ENCODE peak calls at places on chromosomes 5 and 9, in four cellular contexts. Z is transverse colon, M is HepG2, Q is tibial nerve. V is an unnamed sample.
A peak's percentile ranks its signal among the peaks of the same experiment; 100 is the strongest.

GRCh38 chr5:45507174-45507573 is 189.0 kb downstream of the HCN1 start:
- DNase-seq in M (no peak), Z (no peak), Q (no peak), V (no peak)

GRCh38 chr5:175868348-175868723 is 3.0 kb upstream of the CPLX2 start:
- DNase-seq in Z (no peak), M (no peak), Q (no peak), V (no peak)

GRCh38 chr5:7094626-7095025 is 301.3 kb upstream of the ADCY2 start:
- DNase-seq in M (peak; percentile 6), Z (no peak), Q (no peak), V (no peak)

GRCh38 chr9:133991964-133992779 is at the start of gene VAV2:
- DNase-seq in Q (peak; percentile 30), M (peak; percentile 48), Z (peak; percentile 70), V (peak; percentile 73)

GRCh38 chr9:38154501-38155421 is 85.7 kb upstream of the SHB start:
- DNase-seq in Q (no peak), M (no peak), Z (no peak), V (no peak)

GRCh38 chr5:148558892-148559291 is 95.4 kb downstream of the HTR4 start:
- DNase-seq in M (no peak), Z (no peak), Q (no peak), V (no peak)

GRCh38 chr9:116090030-116090770 is 63.4 kb upstream of the PAPPA start:
- DNase-seq in Q (no peak), M (no peak), Z (no peak), V (no peak)

GRCh38 chr9:105881654-105882349 is 187.5 kb downstream of the TMEM38B start:
- DNase-seq in Q (peak; percentile 73), Z (peak; percentile 61), M (peak; percentile 65), V (peak; percentile 42)

GRCh38 chr5:32709789-32710334 is 1.3 kb upstream of the NPR3 start:
- DNase-seq in Z (peak; percentile 69), M (peak; percentile 41), Q (peak; percentile 80), V (peak; percentile 53)

GRCh38 chr5:2334686-2335085 is 416.8 kb downstream of the IRX2 start:
- DNase-seq in Z (no peak), M (no peak), Q (no peak), V (no peak)

GRCh38 chr9:2241461-2241874 is 226.3 kb downstream of the SMARCA2 start:
- DNase-seq in M (no peak), Q (peak; percentile 14), Z (no peak), V (no peak)

GRCh38 chr5:109654455-109654854 is 35.3 kb upstream of the MAN2A1 start:
- DNase-seq in M (no peak), Z (no peak), Q (no peak), V (no peak)

GRCh38 chr5:168471785-168472184 is 14.5 kb upstream of the RARS1 start:
- DNase-seq in Q (no peak), Z (no peak), M (no peak), V (no peak)

GRCh38 chr5:68433921-68434879 is 218.6 kb downstream of the PIK3R1 start:
- DNase-seq in Q (peak; percentile 47), M (peak; percentile 70), Z (peak; percentile 71), V (peak; percentile 86)

GRCh38 chr5:89117131-89117644 is 234.2 kb upstream of the MEF2C start:
- DNase-seq in Q (no peak), M (no peak), Z (peak; percentile 57), V (no peak)

GRCh38 chr9:27247756-27248155 is 49.2 kb downstream of the EQTN start:
- DNase-seq in Z (peak; percentile 36), Q (peak; percentile 28), M (peak; percentile 28), V (no peak)

GRCh38 chr5:139394654-139395566 is at the start of gene PROB1:
- DNase-seq in M (no peak), Z (no peak), Q (no peak), V (peak; percentile 88)

GRCh38 chr9:99822096-99822595 is 461 bp downstream of the NR4A3 start:
- DNase-seq in M (no peak), Z (peak; percentile 52), Q (no peak), V (peak; percentile 40)

GRCh38 chr9:9729082-9729481 is 883.7 kb downstream of the PTPRD start:
- DNase-seq in M (no peak), Z (no peak), Q (no peak), V (no peak)

GRCh38 chr5:6424110-6424659 is 24.5 kb upstream of the UBE2QL1 start:
- DNase-seq in Z (no peak), Q (no peak), M (no peak), V (no peak)

GRCh38 chr9:79060726-79061125 is 511.0 kb upstream of the TLE4 start:
- DNase-seq in Q (no peak), M (no peak), Z (no peak), V (no peak)

GRCh38 chr5:73938280-73938937 is 312.4 kb downstream of the ARHGEF28 start:
- DNase-seq in M (no peak), Q (no peak), Z (no peak), V (no peak)

GRCh38 chr5:84715087-84715486 is 330.4 kb upstream of the EDIL3 start:
- DNase-seq in M (no peak), Q (no peak), Z (no peak), V (no peak)

GRCh38 chr9:22160235-22160634 is 151.1 kb upstream of the CDKN2B start:
- DNase-seq in M (no peak), Z (no peak), Q (no peak), V (no peak)

GRCh38 chr5:112351225-112351624 is 67.9 kb downstream of the EPB41L4A start:
- DNase-seq in Q (no peak), M (no peak), Z (no peak), V (no peak)

GRCh38 chr5:99102073-99102697 is 173.4 kb upstream of the CHD1 start:
- DNase-seq in Q (no peak), Z (no peak), M (no peak), V (no peak)

GRCh38 chr5:39079147-39079546 is 4.9 kb upstream of the RICTOR start:
- DNase-seq in M (no peak), Q (no peak), Z (no peak), V (no peak)

GRCh38 chr5:134714120-134714519 is 24.2 kb upstream of the CAMLG start:
- DNase-seq in Z (no peak), M (no peak), Q (no peak), V (no peak)

GRCh38 chr5:172788771-172789686 is 18.0 kb upstream of the DUSP1 start:
- DNase-seq in Z (peak; percentile 73), Q (peak; percentile 47), M (peak; percentile 85), V (peak; percentile 75)

GRCh38 chr9:81964216-81965171 is 21.2 kb downstream of the SPATA31D3 start:
- DNase-seq in Q (no peak), Z (no peak), M (no peak), V (no peak)

GRCh38 chr5:152942633-152943336 is 537.7 kb upstream of the NMUR2 start:
- DNase-seq in Q (no peak), Z (no peak), M (no peak), V (no peak)

GRCh38 chr5:61624966-61625681 is 293.1 kb downstream of the ZSWIM6 start:
- DNase-seq in Q (no peak), Z (no peak), M (no peak), V (no peak)

GRCh38 chr5:138927979-138928378 is 52.8 kb upstream of the LRRTM2 start:
- DNase-seq in M (peak; percentile 32), Q (no peak), Z (peak; percentile 43), V (peak; percentile 90)

GRCh38 chr9:93254061-93254481 is 70.1 kb downstream of the WNK2 start:
- DNase-seq in Q (no peak), M (no peak), Z (no peak), V (no peak)

GRCh38 chr5:176771102-176771845 is 39.1 kb upstream of the UNC5A start:
- DNase-seq in Z (no peak), Q (no peak), M (no peak), V (no peak)

GRCh38 chr9:76996700-76997099 is 22.8 kb upstream of the FOXB2 start:
- DNase-seq in Q (no peak), M (peak; percentile 12), Z (no peak), V (no peak)
- TF ChIP-seq CTCF in Q (no peak), M (peak; percentile 77), Z (peak; percentile 45), V (no peak)

GRCh38 chr9:128072144-128073021 is 4.4 kb downstream of the SLC25A25 start:
- DNase-seq in Z (peak; percentile 89), M (no peak), Q (peak; percentile 96), V (no peak)
- TF ChIP-seq POLR2A in Z (no peak), M (no peak), Q (no peak), V (no peak)

DNA sequence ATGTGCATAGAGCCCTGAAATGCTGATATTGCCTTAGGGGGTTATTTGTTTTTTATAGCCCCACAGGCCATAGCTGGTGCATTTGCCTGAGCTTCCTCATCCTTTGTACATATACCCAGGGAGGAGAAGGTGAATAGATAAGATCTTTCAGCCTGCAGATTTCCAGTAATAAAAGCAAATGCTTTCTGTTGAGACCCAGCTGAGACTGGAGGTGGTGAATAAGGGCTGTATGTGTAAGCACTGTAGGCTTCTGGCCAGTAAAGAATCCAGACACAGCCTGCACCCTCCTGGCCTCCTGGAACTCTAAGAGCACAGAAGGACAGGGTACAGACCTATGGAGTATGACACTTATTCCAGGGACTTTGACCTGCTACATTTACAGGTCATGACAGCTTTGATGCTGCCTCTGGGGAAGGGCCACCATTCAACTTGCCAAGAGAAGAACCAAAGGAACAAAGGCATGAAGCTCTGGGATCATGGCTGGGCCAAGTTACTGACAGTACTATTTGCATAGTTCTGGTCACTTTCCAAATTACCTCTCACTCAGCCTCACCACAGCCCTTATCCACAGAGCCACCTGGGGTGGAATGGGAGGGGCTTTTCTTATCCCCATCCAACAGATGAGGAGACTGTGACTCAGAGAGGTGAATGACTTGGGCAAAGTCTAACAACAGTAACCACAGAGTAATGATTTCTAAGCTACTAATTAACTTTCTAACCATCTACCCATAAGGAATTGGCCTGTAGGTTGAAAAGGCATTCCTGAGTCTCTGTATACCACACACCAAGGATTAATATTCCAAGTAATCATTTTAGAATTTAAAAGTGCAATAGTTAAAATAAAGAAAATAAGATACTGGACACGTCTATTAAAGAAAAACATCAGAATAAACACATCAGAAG is 604.5 kb upstream of the KLF4 start:
- DNase-seq in M (peak; percentile 10), Z (peak; percentile 63), Q (no peak), V (no peak)
- TF ChIP-seq EP300 in M (no peak), Z (no peak), Q (no peak), V (no peak)

GRCh38 chr9:128828267-128828666 is 1.3 kb downstream of the SPOUT1 start:
- DNase-seq in Q (no peak), M (no peak), Z (no peak), V (no peak)
- TF ChIP-seq CTCF in Q (no peak), M (no peak), Z (no peak), V (no peak)

GRCh38 chr9:6645153-6646027 is at the start of gene GLDC:
- DNase-seq in Z (peak; percentile 62), Q (peak; percentile 11), M (peak; percentile 90), V (peak; percentile 31)
- TF ChIP-seq POLR2A in Z (no peak), Q (peak; percentile 33), M (peak; percentile 80), V (no peak)